ENCODE peak calls at places on chromosomes 6 and 20, in seven cellular contexts. One of them, this sample, is unnamed.
A peak's percentile ranks its signal among the peaks of the same experiment; 100 is the strongest.

GRCh38 chr20:54980321-54980960 is 505.0 kb downstream of the DOK5 start:
- DNase-seq in PC-3: peak; percentile 44
- DNase-seq in adrenal gland: no peak
- DNase-seq in esophagus squamous epithelium: no peak
- DNase-seq in A549: no peak
- DNase-seq in GM23248: no peak
- DNase-seq in tibial nerve: no peak
- DNase-seq in this sample: no peak

GRCh38 chr6:82178084-82178758 is 69.3 kb downstream of the IBTK start:
- DNase-seq in PC-3: peak; percentile 41
- DNase-seq in adrenal gland: no peak
- DNase-seq in esophagus squamous epithelium: no peak
- DNase-seq in A549: no peak
- DNase-seq in GM23248: peak; percentile 72
- DNase-seq in tibial nerve: no peak
- DNase-seq in this sample: no peak

GRCh38 chr20:21395666-21396044 is 1.7 kb downstream of the NKX2-4 start:
- DNase-seq in PC-3: no peak
- DNase-seq in adrenal gland: no peak
- DNase-seq in esophagus squamous epithelium: no peak
- DNase-seq in A549: no peak
- DNase-seq in GM23248: no peak
- DNase-seq in tibial nerve: no peak
- DNase-seq in this sample: peak; percentile 67

GRCh38 chr6:43468240-43468639 is 9.1 kb upstream of the TJAP1 start:
- DNase-seq in PC-3: no peak
- DNase-seq in adrenal gland: no peak
- DNase-seq in esophagus squamous epithelium: no peak
- DNase-seq in A549: no peak
- DNase-seq in GM23248: no peak
- DNase-seq in tibial nerve: no peak
- DNase-seq in this sample: no peak

GRCh38 chr6:3230275-3231212 is 3.1 kb upstream of the TUBB2B start:
- DNase-seq in PC-3: no peak
- DNase-seq in adrenal gland: no peak
- DNase-seq in esophagus squamous epithelium: no peak
- DNase-seq in A549: no peak
- DNase-seq in GM23248: peak; percentile 47
- DNase-seq in tibial nerve: no peak
- DNase-seq in this sample: no peak

GRCh38 chr6:42727084-42727601 is 4.7 kb upstream of the PRPH2 start:
- DNase-seq in PC-3: no peak
- DNase-seq in adrenal gland: peak; percentile 42
- DNase-seq in esophagus squamous epithelium: no peak
- DNase-seq in A549: no peak
- DNase-seq in GM23248: peak; percentile 76
- DNase-seq in tibial nerve: no peak
- DNase-seq in this sample: no peak

GRCh38 chr6:16511723-16512584 is 249.3 kb downstream of the ATXN1 start:
- DNase-seq in PC-3: no peak
- DNase-seq in adrenal gland: no peak
- DNase-seq in esophagus squamous epithelium: no peak
- DNase-seq in A549: no peak
- DNase-seq in GM23248: no peak
- DNase-seq in tibial nerve: no peak
- DNase-seq in this sample: peak; percentile 64

GRCh38 chr20:5731753-5732366 is 18.3 kb upstream of the SHLD1 start:
- DNase-seq in PC-3: no peak
- DNase-seq in adrenal gland: no peak
- DNase-seq in esophagus squamous epithelium: no peak
- DNase-seq in A549: no peak
- DNase-seq in GM23248: no peak
- DNase-seq in tibial nerve: no peak
- DNase-seq in this sample: no peak

GRCh38 chr20:53949319-53949839 is 121.0 kb downstream of the BCAS1 start:
- DNase-seq in PC-3: peak; percentile 98
- DNase-seq in adrenal gland: no peak
- DNase-seq in esophagus squamous epithelium: no peak
- DNase-seq in A549: no peak
- DNase-seq in GM23248: peak; percentile 98
- DNase-seq in tibial nerve: no peak
- DNase-seq in this sample: peak; percentile 84

GRCh38 chr6:34534146-34534545 is 22.0 kb downstream of the SPDEF start:
- DNase-seq in PC-3: no peak
- DNase-seq in adrenal gland: no peak
- DNase-seq in esophagus squamous epithelium: no peak
- DNase-seq in A549: no peak
- DNase-seq in GM23248: no peak
- DNase-seq in tibial nerve: no peak
- DNase-seq in this sample: no peak

GRCh38 chr6:125273965-125274364 is 27.8 kb downstream of the HDDC2 start:
- DNase-seq in PC-3: peak; percentile 94
- DNase-seq in adrenal gland: peak; percentile 59
- DNase-seq in esophagus squamous epithelium: no peak
- DNase-seq in A549: no peak
- DNase-seq in GM23248: peak; percentile 29
- DNase-seq in tibial nerve: no peak
- DNase-seq in this sample: no peak

GRCh38 chr6:143842468-143842901 is 653 bp upstream of the LTV1 start:
- DNase-seq in PC-3: no peak
- DNase-seq in adrenal gland: no peak
- DNase-seq in esophagus squamous epithelium: no peak
- DNase-seq in A549: peak; percentile 8
- DNase-seq in GM23248: peak; percentile 71
- DNase-seq in tibial nerve: no peak
- DNase-seq in this sample: no peak

GRCh38 chr6:18465410-18466154 is 78.4 kb downstream of the RNF144B start:
- DNase-seq in PC-3: no peak
- DNase-seq in adrenal gland: no peak
- DNase-seq in esophagus squamous epithelium: no peak
- DNase-seq in A549: no peak
- DNase-seq in GM23248: no peak
- DNase-seq in tibial nerve: no peak
- DNase-seq in this sample: no peak

GRCh38 chr6:150229775-150230561 is 87.1 kb downstream of the PPP1R14C start:
- DNase-seq in PC-3: peak; percentile 27
- DNase-seq in adrenal gland: no peak
- DNase-seq in esophagus squamous epithelium: no peak
- DNase-seq in A549: no peak
- DNase-seq in GM23248: peak; percentile 90
- DNase-seq in tibial nerve: no peak
- DNase-seq in this sample: no peak

GRCh38 chr20:28562510-28562898 is 2695.0 kb upstream of the DEFB115 start:
- DNase-seq in PC-3: peak; percentile 52
- DNase-seq in adrenal gland: no peak
- DNase-seq in esophagus squamous epithelium: no peak
- DNase-seq in A549: peak; percentile 64
- DNase-seq in GM23248: peak; percentile 89
- DNase-seq in tibial nerve: no peak
- DNase-seq in this sample: no peak

GRCh38 chr20:58150772-58151171 is 77.7 kb downstream of the ANKRD60 start:
- DNase-seq in PC-3: no peak
- DNase-seq in adrenal gland: no peak
- DNase-seq in esophagus squamous epithelium: no peak
- DNase-seq in A549: no peak
- DNase-seq in GM23248: no peak
- DNase-seq in tibial nerve: no peak
- DNase-seq in this sample: no peak

GRCh38 chr20:51495921-51496545 is 46.5 kb downstream of the NFATC2 start:
- DNase-seq in PC-3: no peak
- DNase-seq in adrenal gland: no peak
- DNase-seq in esophagus squamous epithelium: no peak
- DNase-seq in A549: no peak
- DNase-seq in GM23248: peak; percentile 6
- DNase-seq in tibial nerve: no peak
- DNase-seq in this sample: no peak
- H3K4me1 ChIP-seq in PC-3: no peaks in the 10 kb centered on the region
- H3K4me1 ChIP-seq in adrenal gland: peaks cover 6% of the 10 kb centered on the region
- H3K4me1 ChIP-seq in esophagus squamous epithelium: no peaks in the 10 kb centered on the region
- H3K4me1 ChIP-seq in A549: peaks cover 6% of the 10 kb centered on the region
- H3K4me1 ChIP-seq in GM23248: peaks cover 4% of the 10 kb centered on the region
- H3K4me1 ChIP-seq in tibial nerve: peaks cover 62% of the 10 kb centered on the region
- H3K4me1 ChIP-seq in this sample: peaks cover 93% of the 10 kb centered on the region

GRCh38 chr6:156857573-156857972 is 80.4 kb downstream of the ARID1B start:
- DNase-seq in PC-3: peak; percentile 36
- DNase-seq in adrenal gland: no peak
- DNase-seq in esophagus squamous epithelium: no peak
- DNase-seq in A549: no peak
- DNase-seq in GM23248: peak; percentile 76
- DNase-seq in tibial nerve: no peak
- DNase-seq in this sample: no peak
- H3K4me1 ChIP-seq in PC-3: no peaks in the 10 kb centered on the region
- H3K4me1 ChIP-seq in adrenal gland: no peaks in the 10 kb centered on the region
- H3K4me1 ChIP-seq in esophagus squamous epithelium: peaks cover 4% of the 10 kb centered on the region
- H3K4me1 ChIP-seq in A549: no peaks in the 10 kb centered on the region
- H3K4me1 ChIP-seq in GM23248: peaks cover 7% of the 10 kb centered on the region
- H3K4me1 ChIP-seq in tibial nerve: peaks cover 34% of the 10 kb centered on the region
- H3K4me1 ChIP-seq in this sample: peaks cover 29% of the 10 kb centered on the region

GRCh38 chr20:63979221-63979548 is 257 bp downstream of the SAMD10 start:
- DNase-seq in PC-3: no peak
- DNase-seq in adrenal gland: no peak
- DNase-seq in esophagus squamous epithelium: no peak
- DNase-seq in A549: no peak
- DNase-seq in GM23248: no peak
- DNase-seq in tibial nerve: no peak
- DNase-seq in this sample: no peak
- H3K4me1 ChIP-seq in PC-3: peaks cover 28% of the 10 kb centered on the region
- H3K4me1 ChIP-seq in adrenal gland: peaks cover 31% of the 10 kb centered on the region
- H3K4me1 ChIP-seq in esophagus squamous epithelium: peaks cover 48% of the 10 kb centered on the region
- H3K4me1 ChIP-seq in A549: peaks cover 46% of the 10 kb centered on the region
- H3K4me1 ChIP-seq in GM23248: peaks cover 14% of the 10 kb centered on the region
- H3K4me1 ChIP-seq in tibial nerve: peaks cover 48% of the 10 kb centered on the region
- H3K4me1 ChIP-seq in this sample: peaks cover 53% of the 10 kb centered on the region

GRCh38 chr6:158567152-158567551 is 7.3 kb downstream of the TMEM181 start:
- DNase-seq in PC-3: no peak
- DNase-seq in adrenal gland: no peak
- DNase-seq in esophagus squamous epithelium: no peak
- DNase-seq in A549: no peak
- DNase-seq in GM23248: no peak
- DNase-seq in tibial nerve: no peak
- DNase-seq in this sample: no peak

GRCh38 chr6:158566207-158566818 is 6.4 kb downstream of the TMEM181 start:
- DNase-seq in PC-3: no peak
- DNase-seq in adrenal gland: no peak
- DNase-seq in esophagus squamous epithelium: no peak
- DNase-seq in A549: no peak
- DNase-seq in GM23248: no peak
- DNase-seq in tibial nerve: no peak
- DNase-seq in this sample: no peak

GRCh38 chr6:158564243-158565121 is 4.6 kb downstream of the TMEM181 start:
- DNase-seq in PC-3: no peak
- DNase-seq in adrenal gland: no peak
- DNase-seq in esophagus squamous epithelium: no peak
- DNase-seq in A549: no peak
- DNase-seq in GM23248: no peak
- DNase-seq in tibial nerve: no peak
- DNase-seq in this sample: no peak

GRCh38 chr6:158565122-158565429 is 5.2 kb downstream of the TMEM181 start:
- DNase-seq in PC-3: no peak
- DNase-seq in adrenal gland: no peak
- DNase-seq in esophagus squamous epithelium: no peak
- DNase-seq in A549: no peak
- DNase-seq in GM23248: no peak
- DNase-seq in tibial nerve: no peak
- DNase-seq in this sample: no peak

GRCh38 chr6:158565482-158566040 is 5.7 kb downstream of the TMEM181 start:
- DNase-seq in PC-3: no peak
- DNase-seq in adrenal gland: no peak
- DNase-seq in esophagus squamous epithelium: no peak
- DNase-seq in A549: no peak
- DNase-seq in GM23248: no peak
- DNase-seq in tibial nerve: no peak
- DNase-seq in this sample: no peak
- H3K4me1 ChIP-seq in PC-3: peaks cover 30% of the 10 kb centered on the region
- H3K4me1 ChIP-seq in adrenal gland: peaks cover 9% of the 10 kb centered on the region
- H3K4me1 ChIP-seq in esophagus squamous epithelium: peaks cover 10% of the 10 kb centered on the region
- H3K4me1 ChIP-seq in A549: peaks cover 13% of the 10 kb centered on the region
- H3K4me1 ChIP-seq in GM23248: peaks cover 19% of the 10 kb centered on the region
- H3K4me1 ChIP-seq in tibial nerve: peaks cover 25% of the 10 kb centered on the region
- H3K4me1 ChIP-seq in this sample: peaks cover 52% of the 10 kb centered on the region

GRCh38 chr6:24982231-24982630 is 46.5 kb upstream of the RIPOR2 start:
- DNase-seq in PC-3: no peak
- DNase-seq in adrenal gland: no peak
- DNase-seq in esophagus squamous epithelium: no peak
- DNase-seq in A549: no peak
- DNase-seq in GM23248: peak; percentile 73
- DNase-seq in tibial nerve: no peak
- DNase-seq in this sample: no peak

GRCh38 chr6:24985313-24985712 is 49.6 kb upstream of the RIPOR2 start:
- DNase-seq in PC-3: no peak
- DNase-seq in adrenal gland: no peak
- DNase-seq in esophagus squamous epithelium: no peak
- DNase-seq in A549: no peak
- DNase-seq in GM23248: no peak
- DNase-seq in tibial nerve: no peak
- DNase-seq in this sample: no peak

GRCh38 chr6:24981385-24981758 is 45.6 kb upstream of the RIPOR2 start:
- DNase-seq in PC-3: peak; percentile 14
- DNase-seq in adrenal gland: no peak
- DNase-seq in esophagus squamous epithelium: no peak
- DNase-seq in A549: no peak
- DNase-seq in GM23248: peak; percentile 39
- DNase-seq in tibial nerve: no peak
- DNase-seq in this sample: no peak

GRCh38 chr6:24980507-24981384 is 45.0 kb upstream of the RIPOR2 start:
- DNase-seq in PC-3: peak; percentile 19
- DNase-seq in adrenal gland: no peak
- DNase-seq in esophagus squamous epithelium: no peak
- DNase-seq in A549: no peak
- DNase-seq in GM23248: peak; percentile 16
- DNase-seq in tibial nerve: no peak
- DNase-seq in this sample: no peak
- H3K4me1 ChIP-seq in PC-3: no peaks in the 10 kb centered on the region
- H3K4me1 ChIP-seq in adrenal gland: no peaks in the 10 kb centered on the region
- H3K4me1 ChIP-seq in esophagus squamous epithelium: no peaks in the 10 kb centered on the region
- H3K4me1 ChIP-seq in A549: peaks cover 10% of the 10 kb centered on the region
- H3K4me1 ChIP-seq in GM23248: peaks cover 46% of the 10 kb centered on the region
- H3K4me1 ChIP-seq in tibial nerve: peaks cover 44% of the 10 kb centered on the region
- H3K4me1 ChIP-seq in this sample: peaks cover 42% of the 10 kb centered on the region

GRCh38 chr6:167696261-167696660 is 130.4 kb upstream of the AFDN start:
- DNase-seq in PC-3: no peak
- DNase-seq in adrenal gland: no peak
- DNase-seq in esophagus squamous epithelium: no peak
- DNase-seq in A549: no peak
- DNase-seq in GM23248: no peak
- DNase-seq in tibial nerve: no peak
- DNase-seq in this sample: no peak
- H3K4me1 ChIP-seq in PC-3: peaks cover 15% of the 10 kb centered on the region
- H3K4me1 ChIP-seq in adrenal gland: no peaks in the 10 kb centered on the region
- H3K4me1 ChIP-seq in esophagus squamous epithelium: no peaks in the 10 kb centered on the region
- H3K4me1 ChIP-seq in A549: no peaks in the 10 kb centered on the region
- H3K4me1 ChIP-seq in GM23248: no peaks in the 10 kb centered on the region
- H3K4me1 ChIP-seq in tibial nerve: peaks cover 14% of the 10 kb centered on the region
- H3K4me1 ChIP-seq in this sample: peaks cover 16% of the 10 kb centered on the region

DNA sequence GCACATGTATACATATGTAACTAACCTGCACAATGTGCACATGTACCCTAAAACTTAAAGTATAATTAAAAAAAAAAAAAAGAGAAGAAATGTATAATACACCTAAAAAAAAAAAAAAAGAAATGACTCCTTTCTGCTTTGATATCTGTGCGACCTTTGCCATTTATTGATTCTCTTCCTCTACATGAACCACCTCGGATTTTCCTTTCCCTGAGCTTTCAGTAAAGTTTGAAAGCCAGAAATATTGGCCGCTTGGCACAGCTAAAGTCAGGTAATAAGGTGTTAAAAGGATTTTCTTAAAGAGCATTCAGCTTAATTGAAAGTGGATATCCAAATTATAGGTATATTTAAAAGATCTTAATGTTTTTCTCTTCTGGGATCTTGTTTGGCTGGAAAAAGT is 12.6 kb upstream of the ASCC3 start:
- DNase-seq in PC-3: no peak
- DNase-seq in adrenal gland: no peak
- DNase-seq in esophagus squamous epithelium: no peak
- DNase-seq in A549: no peak
- DNase-seq in GM23248: no peak
- DNase-seq in tibial nerve: no peak
- DNase-seq in this sample: no peak
- H3K4me1 ChIP-seq in PC-3: no peaks in the 10 kb centered on the region
- H3K4me1 ChIP-seq in adrenal gland: no peaks in the 10 kb centered on the region
- H3K4me1 ChIP-seq in esophagus squamous epithelium: no peaks in the 10 kb centered on the region
- H3K4me1 ChIP-seq in A549: no peaks in the 10 kb centered on the region
- H3K4me1 ChIP-seq in GM23248: no peaks in the 10 kb centered on the region
- H3K4me1 ChIP-seq in tibial nerve: no peaks in the 10 kb centered on the region
- H3K4me1 ChIP-seq in this sample: no peaks in the 10 kb centered on the region

This sample was measured in CD8-positive, alpha-beta T cell.